ENCODE peak calls at places on chromosomes 2 and 18, in six cellular contexts. One of them, this sample, is unnamed.

GRCh38 chr2:237541242-237541641 is 25.1 kb upstream of the PRLH start:
- DNase-seq in adrenal gland: no peak
- DNase-seq in fibroblast of pulmonary artery: no peak
- DNase-seq in tibial artery: no peak
- DNase-seq in HCT116: no peak
- DNase-seq in body of pancreas: no peak
- DNase-seq in this sample: no peak

GRCh38 chr2:241309684-241310117 is 5.8 kb downstream of the HDLBP start:
- DNase-seq in adrenal gland: no peak
- DNase-seq in fibroblast of pulmonary artery: peak
- DNase-seq in tibial artery: no peak
- DNase-seq in HCT116: no peak
- DNase-seq in body of pancreas: no peak
- DNase-seq in this sample: peak

GRCh38 chr18:46761054-46761769 is 4.4 kb upstream of the ST8SIA5 start:
- DNase-seq in adrenal gland: no peak
- DNase-seq in fibroblast of pulmonary artery: no peak
- DNase-seq in tibial artery: no peak
- DNase-seq in HCT116: no peak
- DNase-seq in body of pancreas: no peak
- DNase-seq in this sample: no peak

GRCh38 chr2:67564076-67564475 is 166.9 kb downstream of the ETAA1 start:
- DNase-seq in adrenal gland: no peak
- DNase-seq in fibroblast of pulmonary artery: peak
- DNase-seq in tibial artery: no peak
- DNase-seq in HCT116: no peak
- DNase-seq in body of pancreas: no peak
- DNase-seq in this sample: no peak

GRCh38 chr18:10147752-10148151 is 233.9 kb downstream of the VAPA start:
- DNase-seq in adrenal gland: no peak
- DNase-seq in fibroblast of pulmonary artery: no peak
- DNase-seq in tibial artery: no peak
- DNase-seq in HCT116: no peak
- DNase-seq in body of pancreas: no peak
- DNase-seq in this sample: no peak

GRCh38 chr2:185417111-185417510 is 321.5 kb upstream of the FSIP2 start:
- DNase-seq in adrenal gland: no peak
- DNase-seq in fibroblast of pulmonary artery: no peak
- DNase-seq in tibial artery: no peak
- DNase-seq in HCT116: no peak
- DNase-seq in body of pancreas: no peak
- DNase-seq in this sample: no peak

GRCh38 chr18:2787225-2787624 is 59.6 kb upstream of the EMILIN2 start:
- DNase-seq in adrenal gland: no peak
- DNase-seq in fibroblast of pulmonary artery: no peak
- DNase-seq in tibial artery: no peak
- DNase-seq in HCT116: no peak
- DNase-seq in body of pancreas: no peak
- DNase-seq in this sample: no peak

GRCh38 chr2:71926860-71927756 is 220.6 kb downstream of the CYP26B1 start:
- DNase-seq in adrenal gland: no peak
- DNase-seq in fibroblast of pulmonary artery: no peak
- DNase-seq in tibial artery: no peak
- DNase-seq in HCT116: no peak
- DNase-seq in body of pancreas: no peak
- DNase-seq in this sample: no peak

GRCh38 chr2:232438951-232439757 is 16.8 kb upstream of the ALPI start:
- DNase-seq in adrenal gland: no peak
- DNase-seq in fibroblast of pulmonary artery: no peak
- DNase-seq in tibial artery: no peak
- DNase-seq in HCT116: no peak
- DNase-seq in body of pancreas: peak
- DNase-seq in this sample: peak

GRCh38 chr2:238571626-238572372 is 145.1 kb downstream of the ASB1 start:
- DNase-seq in adrenal gland: no peak
- DNase-seq in fibroblast of pulmonary artery: no peak
- DNase-seq in tibial artery: no peak
- DNase-seq in HCT116: no peak
- DNase-seq in body of pancreas: no peak
- DNase-seq in this sample: no peak

GRCh38 chr18:70371085-70371735 is 82.4 kb downstream of the SOCS6 start:
- DNase-seq in adrenal gland: no peak
- DNase-seq in fibroblast of pulmonary artery: no peak
- DNase-seq in tibial artery: no peak
- DNase-seq in HCT116: peak
- DNase-seq in body of pancreas: no peak
- DNase-seq in this sample: no peak

GRCh38 chr2:113291191-113291590 is 12.5 kb upstream of the PAX8 start:
- DNase-seq in adrenal gland: no peak
- DNase-seq in fibroblast of pulmonary artery: no peak
- DNase-seq in tibial artery: no peak
- DNase-seq in HCT116: no peak
- DNase-seq in body of pancreas: no peak
- DNase-seq in this sample: no peak

GRCh38 chr18:21307578-21307977 is 65.5 kb downstream of the GREB1L start:
- DNase-seq in adrenal gland: no peak
- DNase-seq in fibroblast of pulmonary artery: no peak
- DNase-seq in tibial artery: no peak
- DNase-seq in HCT116: no peak
- DNase-seq in body of pancreas: no peak
- DNase-seq in this sample: no peak

GRCh38 chr2:239601201-239601851 is 200.5 kb upstream of the HDAC4 start:
- DNase-seq in adrenal gland: no peak
- DNase-seq in fibroblast of pulmonary artery: no peak
- DNase-seq in tibial artery: no peak
- DNase-seq in HCT116: no peak
- DNase-seq in body of pancreas: peak
- DNase-seq in this sample: no peak

GRCh38 chr2:120433816-120434290 is 87.9 kb downstream of the INHBB start:
- DNase-seq in adrenal gland: no peak
- DNase-seq in fibroblast of pulmonary artery: no peak
- DNase-seq in tibial artery: no peak
- DNase-seq in HCT116: no peak
- DNase-seq in body of pancreas: no peak
- DNase-seq in this sample: no peak

GRCh38 chr2:136917281-136917680 is 151.9 kb downstream of the THSD7B start:
- DNase-seq in adrenal gland: no peak
- DNase-seq in fibroblast of pulmonary artery: no peak
- DNase-seq in tibial artery: peak
- DNase-seq in HCT116: no peak
- DNase-seq in body of pancreas: no peak
- DNase-seq in this sample: no peak

GRCh38 chr2:85785027-85785822 is 31.4 kb downstream of the ATOH8 start:
- DNase-seq in adrenal gland: no peak
- DNase-seq in fibroblast of pulmonary artery: peak
- DNase-seq in tibial artery: peak
- DNase-seq in HCT116: no peak
- DNase-seq in body of pancreas: no peak
- DNase-seq in this sample: no peak

GRCh38 chr2:7950035-7950612 is 731.7 kb upstream of the ID2 start:
- DNase-seq in adrenal gland: no peak
- DNase-seq in fibroblast of pulmonary artery: no peak
- DNase-seq in tibial artery: no peak
- DNase-seq in HCT116: no peak
- DNase-seq in body of pancreas: no peak
- DNase-seq in this sample: no peak

GRCh38 chr2:204479557-204479956 is 65.7 kb upstream of the PARD3B start:
- DNase-seq in adrenal gland: no peak
- DNase-seq in fibroblast of pulmonary artery: peak
- DNase-seq in tibial artery: no peak
- DNase-seq in HCT116: no peak
- DNase-seq in body of pancreas: no peak
- DNase-seq in this sample: no peak

GRCh38 chr2:214019973-214020345 is 390.9 kb upstream of the VWC2L start:
- DNase-seq in adrenal gland: no peak
- DNase-seq in fibroblast of pulmonary artery: peak
- DNase-seq in tibial artery: no peak
- DNase-seq in HCT116: no peak
- DNase-seq in body of pancreas: no peak
- DNase-seq in this sample: no peak

GRCh38 chr2:168997113-168997512 is 34.0 kb downstream of the ABCB11 start:
- DNase-seq in adrenal gland: no peak
- DNase-seq in fibroblast of pulmonary artery: peak
- DNase-seq in tibial artery: no peak
- DNase-seq in HCT116: no peak
- DNase-seq in body of pancreas: no peak
- DNase-seq in this sample: no peak

GRCh38 chr2:9089831-9090230 is 86.3 kb upstream of the MBOAT2 start:
- DNase-seq in adrenal gland: no peak
- DNase-seq in fibroblast of pulmonary artery: peak
- DNase-seq in tibial artery: no peak
- DNase-seq in HCT116: no peak
- DNase-seq in body of pancreas: no peak
- DNase-seq in this sample: no peak

GRCh38 chr18:9835112-9835755 is 50.5 kb upstream of the TXNDC2 start:
- DNase-seq in adrenal gland: no peak
- DNase-seq in fibroblast of pulmonary artery: no peak
- DNase-seq in tibial artery: no peak
- DNase-seq in HCT116: no peak
- DNase-seq in body of pancreas: no peak
- DNase-seq in this sample: no peak

GRCh38 chr2:239671916-239672849 is 271.4 kb upstream of the HDAC4 start:
- DNase-seq in adrenal gland: no peak
- DNase-seq in fibroblast of pulmonary artery: no peak
- DNase-seq in tibial artery: no peak
- DNase-seq in HCT116: no peak
- DNase-seq in body of pancreas: no peak
- DNase-seq in this sample: no peak

GRCh38 chr2:162029287-162029901 is 44.6 kb downstream of the DPP4 start:
- DNase-seq in adrenal gland: peak
- DNase-seq in fibroblast of pulmonary artery: peak
- DNase-seq in tibial artery: no peak
- DNase-seq in HCT116: peak
- DNase-seq in body of pancreas: no peak
- DNase-seq in this sample: no peak

GRCh38 chr2:10161961-10162441 is 39.5 kb downstream of the RRM2 start:
- DNase-seq in adrenal gland: no peak
- DNase-seq in fibroblast of pulmonary artery: peak
- DNase-seq in tibial artery: no peak
- DNase-seq in HCT116: no peak
- DNase-seq in body of pancreas: no peak
- DNase-seq in this sample: no peak

DNA sequence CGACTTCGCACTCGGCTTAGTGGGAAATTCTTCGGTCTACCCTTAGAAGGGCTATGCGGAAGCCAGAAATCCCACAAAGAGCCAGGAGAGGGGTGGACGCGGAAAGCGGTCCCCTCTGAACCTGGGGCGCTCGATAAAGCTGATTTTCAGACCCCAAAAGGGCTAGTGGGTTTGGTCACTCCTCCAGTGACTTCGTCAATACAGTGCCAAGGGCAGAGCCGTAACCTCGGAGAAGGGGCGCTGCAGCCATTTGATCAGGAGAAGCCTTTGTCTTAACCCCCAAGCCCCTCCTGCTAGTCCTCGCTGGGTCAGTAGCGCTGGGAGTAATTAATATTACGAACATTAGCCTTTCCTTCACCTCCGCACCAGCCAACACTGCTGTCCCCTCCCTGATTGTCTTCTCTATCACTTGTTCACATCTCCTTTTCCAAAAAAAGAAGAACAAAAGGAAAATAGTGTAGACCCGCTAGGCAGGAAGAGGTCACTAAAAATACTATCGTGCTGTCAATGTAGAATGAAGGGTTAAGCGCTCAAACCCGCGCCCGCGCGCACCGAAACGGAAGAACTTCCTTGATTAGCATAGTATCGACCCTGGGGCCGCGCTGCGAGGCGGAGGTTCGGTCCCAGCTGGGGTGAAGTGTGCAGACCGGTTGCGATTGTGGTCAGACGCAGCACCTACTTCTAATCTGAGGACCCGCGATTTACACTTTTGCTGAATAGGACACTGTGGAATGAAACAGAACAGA is 63.3 kb upstream of the MAPRE2 start:
- DNase-seq in adrenal gland: peak
- DNase-seq in fibroblast of pulmonary artery: no peak
- DNase-seq in tibial artery: peak
- DNase-seq in HCT116: no peak
- DNase-seq in body of pancreas: peak
- DNase-seq in this sample: peak
- TF ChIP-seq CTCF in adrenal gland: no peak
- TF ChIP-seq CTCF in fibroblast of pulmonary artery: no peak
- TF ChIP-seq CTCF in tibial artery: no peak
- TF ChIP-seq CTCF in HCT116: no peak
- TF ChIP-seq CTCF in body of pancreas: no peak
- TF ChIP-seq CTCF in this sample: no peak

DNA sequence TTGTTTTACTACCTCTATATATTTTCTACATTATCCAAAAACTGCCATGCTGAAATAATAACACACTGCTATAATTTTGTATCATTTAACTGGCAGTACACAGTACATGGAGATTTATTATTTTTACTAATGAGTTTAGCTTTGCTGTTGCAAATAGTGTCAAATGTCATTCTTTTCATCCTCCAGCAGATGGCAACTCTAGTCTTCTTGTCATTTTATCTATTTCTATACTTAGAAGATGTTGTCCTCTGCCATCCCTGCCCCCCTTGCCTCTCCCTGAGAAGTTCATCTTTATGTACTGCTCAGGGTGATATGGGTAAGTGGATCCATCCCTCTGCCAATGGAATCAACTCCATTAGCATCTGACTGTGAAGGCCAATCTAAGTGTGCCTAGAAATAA is 21.7 kb upstream of the LRRTM1 start:
- DNase-seq in adrenal gland: no peak
- DNase-seq in fibroblast of pulmonary artery: peak
- DNase-seq in tibial artery: no peak
- DNase-seq in HCT116: no peak
- DNase-seq in body of pancreas: no peak
- DNase-seq in this sample: no peak
- TF ChIP-seq CTCF in adrenal gland: no peak
- TF ChIP-seq CTCF in fibroblast of pulmonary artery: peak
- TF ChIP-seq CTCF in tibial artery: no peak
- TF ChIP-seq CTCF in HCT116: no peak
- TF ChIP-seq CTCF in body of pancreas: no peak
- TF ChIP-seq CTCF in this sample: no peak

GRCh38 chr2:215324811-215325210 is 13.0 kb downstream of the ATIC start:
- DNase-seq in adrenal gland: no peak
- DNase-seq in fibroblast of pulmonary artery: no peak
- DNase-seq in tibial artery: no peak
- DNase-seq in HCT116: no peak
- DNase-seq in body of pancreas: no peak
- DNase-seq in this sample: no peak
- TF ChIP-seq CTCF in adrenal gland: no peak
- TF ChIP-seq CTCF in fibroblast of pulmonary artery: no peak
- TF ChIP-seq CTCF in tibial artery: no peak
- TF ChIP-seq CTCF in HCT116: no peak
- TF ChIP-seq CTCF in body of pancreas: no peak
- TF ChIP-seq CTCF in this sample: no peak

DNA sequence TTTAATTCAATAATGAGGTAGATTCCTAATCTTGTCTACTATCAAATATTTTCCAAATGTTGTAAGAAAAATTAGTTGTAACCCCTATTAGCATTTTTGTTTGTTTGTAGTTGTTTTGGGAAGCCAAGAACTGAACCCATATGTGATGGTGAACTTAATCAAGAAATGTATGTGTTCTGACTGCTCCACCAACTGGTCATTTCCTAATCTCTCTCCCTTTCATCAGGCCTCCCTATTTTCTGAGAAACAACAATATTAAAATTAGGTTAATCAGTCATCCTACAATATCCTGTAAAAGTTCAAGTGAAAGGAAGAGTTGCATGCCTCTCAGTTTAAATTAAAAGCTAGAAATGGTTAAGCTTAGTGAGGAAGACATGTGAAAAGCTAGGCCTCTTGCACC is 504.0 kb downstream of the EPHA4 start:
- DNase-seq in adrenal gland: no peak
- DNase-seq in fibroblast of pulmonary artery: no peak
- DNase-seq in tibial artery: no peak
- DNase-seq in HCT116: no peak
- DNase-seq in body of pancreas: no peak
- DNase-seq in this sample: no peak
- TF ChIP-seq CTCF in adrenal gland: no peak
- TF ChIP-seq CTCF in fibroblast of pulmonary artery: no peak
- TF ChIP-seq CTCF in tibial artery: no peak
- TF ChIP-seq CTCF in HCT116: no peak
- TF ChIP-seq CTCF in body of pancreas: no peak
- TF ChIP-seq CTCF in this sample: no peak